ENCODE peak calls at places on chromosomes 12 and 14, in seven cellular contexts. One of them, this sample, is unnamed.

GRCh38 chr14:91377700-91378652 is 39.6 kb downstream of the CCDC88C start:
- DNase-seq in AG04450: no peak
- DNase-seq in endothelial cell: no peak
- DNase-seq in H4: no peak
- DNase-seq in stimulated activated CD8-positive, alpha-beta memory T cell treated with anti-CD3 and anti-CD28 coated beads, Interleukin-7, amount 100 ng/mL, for 24 hours: no peak
- DNase-seq in CD8-positive, alpha-beta T cell: no peak
- DNase-seq in NCI-H1105: no peak
- DNase-seq in this sample: no peak

GRCh38 chr12:93880853-93881522 is 203.8 kb downstream of the CRADD start:
- DNase-seq in AG04450: no peak
- DNase-seq in endothelial cell: no peak
- DNase-seq in H4: no peak
- DNase-seq in stimulated activated CD8-positive, alpha-beta memory T cell treated with anti-CD3 and anti-CD28 coated beads, Interleukin-7, amount 100 ng/mL, for 24 hours: no peak
- DNase-seq in CD8-positive, alpha-beta T cell: no peak
- DNase-seq in NCI-H1105: no peak
- DNase-seq in this sample: no peak

GRCh38 chr14:55512421-55512820 is 67.6 kb upstream of the KTN1 start:
- DNase-seq in AG04450: no peak
- DNase-seq in endothelial cell: no peak
- DNase-seq in H4: no peak
- DNase-seq in stimulated activated CD8-positive, alpha-beta memory T cell treated with anti-CD3 and anti-CD28 coated beads, Interleukin-7, amount 100 ng/mL, for 24 hours: no peak
- DNase-seq in CD8-positive, alpha-beta T cell: no peak
- DNase-seq in NCI-H1105: no peak
- DNase-seq in this sample: no peak

GRCh38 chr12:14252697-14253096 is 112.8 kb upstream of the ATF7IP start:
- DNase-seq in AG04450: no peak
- DNase-seq in endothelial cell: no peak
- DNase-seq in H4: no peak
- DNase-seq in stimulated activated CD8-positive, alpha-beta memory T cell treated with anti-CD3 and anti-CD28 coated beads, Interleukin-7, amount 100 ng/mL, for 24 hours: no peak
- DNase-seq in CD8-positive, alpha-beta T cell: no peak
- DNase-seq in NCI-H1105: no peak
- DNase-seq in this sample: no peak

GRCh38 chr14:95452176-95452889 is 64.1 kb downstream of the SYNE3 start:
- DNase-seq in AG04450: no peak
- DNase-seq in endothelial cell: peak; percentile 48
- DNase-seq in H4: no peak
- DNase-seq in stimulated activated CD8-positive, alpha-beta memory T cell treated with anti-CD3 and anti-CD28 coated beads, Interleukin-7, amount 100 ng/mL, for 24 hours: no peak
- DNase-seq in CD8-positive, alpha-beta T cell: no peak
- DNase-seq in NCI-H1105: no peak
- DNase-seq in this sample: no peak

GRCh38 chr12:52513736-52514135 is 6.5 kb downstream of the KRT5 start:
- DNase-seq in AG04450: no peak
- DNase-seq in endothelial cell: no peak
- DNase-seq in H4: no peak
- DNase-seq in stimulated activated CD8-positive, alpha-beta memory T cell treated with anti-CD3 and anti-CD28 coated beads, Interleukin-7, amount 100 ng/mL, for 24 hours: no peak
- DNase-seq in CD8-positive, alpha-beta T cell: no peak
- DNase-seq in NCI-H1105: no peak
- DNase-seq in this sample: no peak

GRCh38 chr12:53974084-53975018 is at the start of gene HOTAIR:
- DNase-seq in AG04450: no peak
- DNase-seq in endothelial cell: no peak
- DNase-seq in H4: peak; percentile 48
- DNase-seq in stimulated activated CD8-positive, alpha-beta memory T cell treated with anti-CD3 and anti-CD28 coated beads, Interleukin-7, amount 100 ng/mL, for 24 hours: no peak
- DNase-seq in CD8-positive, alpha-beta T cell: no peak
- DNase-seq in NCI-H1105: no peak
- DNase-seq in this sample: no peak

GRCh38 chr12:55922126-55922525 is 5.6 kb downstream of the PYM1 start:
- DNase-seq in AG04450: no peak
- DNase-seq in endothelial cell: no peak
- DNase-seq in H4: no peak
- DNase-seq in stimulated activated CD8-positive, alpha-beta memory T cell treated with anti-CD3 and anti-CD28 coated beads, Interleukin-7, amount 100 ng/mL, for 24 hours: no peak
- DNase-seq in CD8-positive, alpha-beta T cell: no peak
- DNase-seq in NCI-H1105: no peak
- DNase-seq in this sample: no peak

GRCh38 chr12:119180380-119181040 is 1.8 kb downstream of the HSPB8 start:
- DNase-seq in AG04450: no peak
- DNase-seq in endothelial cell: no peak
- DNase-seq in H4: peak; percentile 52
- DNase-seq in stimulated activated CD8-positive, alpha-beta memory T cell treated with anti-CD3 and anti-CD28 coated beads, Interleukin-7, amount 100 ng/mL, for 24 hours: no peak
- DNase-seq in CD8-positive, alpha-beta T cell: no peak
- DNase-seq in NCI-H1105: no peak
- DNase-seq in this sample: no peak

GRCh38 chr12:28998662-28999120 is 150.4 kb upstream of the FAR2 start:
- DNase-seq in AG04450: peak; percentile 1
- DNase-seq in endothelial cell: peak; percentile 33
- DNase-seq in H4: peak; percentile 10
- DNase-seq in stimulated activated CD8-positive, alpha-beta memory T cell treated with anti-CD3 and anti-CD28 coated beads, Interleukin-7, amount 100 ng/mL, for 24 hours: no peak
- DNase-seq in CD8-positive, alpha-beta T cell: no peak
- DNase-seq in NCI-H1105: no peak
- DNase-seq in this sample: no peak

GRCh38 chr14:72850360-72850759 is 43.5 kb downstream of the DPF3 start:
- DNase-seq in AG04450: no peak
- DNase-seq in endothelial cell: no peak
- DNase-seq in H4: no peak
- DNase-seq in stimulated activated CD8-positive, alpha-beta memory T cell treated with anti-CD3 and anti-CD28 coated beads, Interleukin-7, amount 100 ng/mL, for 24 hours: no peak
- DNase-seq in CD8-positive, alpha-beta T cell: no peak
- DNase-seq in NCI-H1105: no peak
- DNase-seq in this sample: no peak

GRCh38 chr14:75800792-75801191 is 139.7 kb downstream of the TTLL5 start:
- DNase-seq in AG04450: no peak
- DNase-seq in endothelial cell: no peak
- DNase-seq in H4: peak; percentile 9
- DNase-seq in stimulated activated CD8-positive, alpha-beta memory T cell treated with anti-CD3 and anti-CD28 coated beads, Interleukin-7, amount 100 ng/mL, for 24 hours: no peak
- DNase-seq in CD8-positive, alpha-beta T cell: no peak
- DNase-seq in NCI-H1105: no peak
- DNase-seq in this sample: no peak

GRCh38 chr12:95336387-95337067 is 118.9 kb downstream of the VEZT start:
- DNase-seq in AG04450: peak; percentile 70
- DNase-seq in endothelial cell: peak; percentile 72
- DNase-seq in H4: peak; percentile 62
- DNase-seq in stimulated activated CD8-positive, alpha-beta memory T cell treated with anti-CD3 and anti-CD28 coated beads, Interleukin-7, amount 100 ng/mL, for 24 hours: no peak
- DNase-seq in CD8-positive, alpha-beta T cell: no peak
- DNase-seq in NCI-H1105: peak; percentile 86
- DNase-seq in this sample: peak; percentile 89

GRCh38 chr14:100165376-100165775 is 5.9 kb upstream of the DEGS2 start:
- DNase-seq in AG04450: no peak
- DNase-seq in endothelial cell: no peak
- DNase-seq in H4: no peak
- DNase-seq in stimulated activated CD8-positive, alpha-beta memory T cell treated with anti-CD3 and anti-CD28 coated beads, Interleukin-7, amount 100 ng/mL, for 24 hours: no peak
- DNase-seq in CD8-positive, alpha-beta T cell: no peak
- DNase-seq in NCI-H1105: no peak
- DNase-seq in this sample: no peak

GRCh38 chr12:34306133-34306830 is 284.0 kb downstream of the ALG10 start:
- DNase-seq in AG04450: no peak
- DNase-seq in endothelial cell: no peak
- DNase-seq in H4: no peak
- DNase-seq in stimulated activated CD8-positive, alpha-beta memory T cell treated with anti-CD3 and anti-CD28 coated beads, Interleukin-7, amount 100 ng/mL, for 24 hours: no peak
- DNase-seq in CD8-positive, alpha-beta T cell: no peak
- DNase-seq in NCI-H1105: no peak
- DNase-seq in this sample: no peak

GRCh38 chr14:41037388-41037787 is 569.3 kb upstream of the LRFN5 start:
- DNase-seq in AG04450: no peak
- DNase-seq in endothelial cell: no peak
- DNase-seq in H4: no peak
- DNase-seq in stimulated activated CD8-positive, alpha-beta memory T cell treated with anti-CD3 and anti-CD28 coated beads, Interleukin-7, amount 100 ng/mL, for 24 hours: no peak
- DNase-seq in CD8-positive, alpha-beta T cell: no peak
- DNase-seq in NCI-H1105: no peak
- DNase-seq in this sample: no peak

GRCh38 chr12:53739285-53740129 is 12.3 kb upstream of the CALCOCO1 start:
- DNase-seq in AG04450: no peak
- DNase-seq in endothelial cell: no peak
- DNase-seq in H4: no peak
- DNase-seq in stimulated activated CD8-positive, alpha-beta memory T cell treated with anti-CD3 and anti-CD28 coated beads, Interleukin-7, amount 100 ng/mL, for 24 hours: no peak
- DNase-seq in CD8-positive, alpha-beta T cell: no peak
- DNase-seq in NCI-H1105: no peak
- DNase-seq in this sample: no peak

GRCh38 chr14:44961151-44961729 is 507 bp downstream of the KLHL28 start:
- DNase-seq in AG04450: peak; percentile 20
- DNase-seq in endothelial cell: peak; percentile 56
- DNase-seq in H4: peak; percentile 31
- DNase-seq in stimulated activated CD8-positive, alpha-beta memory T cell treated with anti-CD3 and anti-CD28 coated beads, Interleukin-7, amount 100 ng/mL, for 24 hours: no peak
- DNase-seq in CD8-positive, alpha-beta T cell: peak; percentile 26
- DNase-seq in NCI-H1105: peak; percentile 39
- DNase-seq in this sample: no peak

GRCh38 chr14:77315115-77315944 is 5.4 kb downstream of the POMT2 start:
- DNase-seq in AG04450: no peak
- DNase-seq in endothelial cell: no peak
- DNase-seq in H4: no peak
- DNase-seq in stimulated activated CD8-positive, alpha-beta memory T cell treated with anti-CD3 and anti-CD28 coated beads, Interleukin-7, amount 100 ng/mL, for 24 hours: no peak
- DNase-seq in CD8-positive, alpha-beta T cell: no peak
- DNase-seq in NCI-H1105: no peak
- DNase-seq in this sample: no peak

GRCh38 chr14:38290601-38291190 is 34.8 kb upstream of the CLEC14A start:
- DNase-seq in AG04450: peak; percentile 74
- DNase-seq in endothelial cell: no peak
- DNase-seq in H4: peak; percentile 74
- DNase-seq in stimulated activated CD8-positive, alpha-beta memory T cell treated with anti-CD3 and anti-CD28 coated beads, Interleukin-7, amount 100 ng/mL, for 24 hours: no peak
- DNase-seq in CD8-positive, alpha-beta T cell: no peak
- DNase-seq in NCI-H1105: no peak
- DNase-seq in this sample: no peak

GRCh38 chr12:121789233-121789781 is 4.2 kb downstream of the RHOF start:
- DNase-seq in AG04450: no peak
- DNase-seq in endothelial cell: no peak
- DNase-seq in H4: no peak
- DNase-seq in stimulated activated CD8-positive, alpha-beta memory T cell treated with anti-CD3 and anti-CD28 coated beads, Interleukin-7, amount 100 ng/mL, for 24 hours: no peak
- DNase-seq in CD8-positive, alpha-beta T cell: no peak
- DNase-seq in NCI-H1105: no peak
- DNase-seq in this sample: no peak

GRCh38 chr12:6764011-6764828 is 1.9 kb upstream of the PTMS start:
- DNase-seq in AG04450: peak; percentile 98
- DNase-seq in endothelial cell: peak; percentile 80
- DNase-seq in H4: peak; percentile 100
- DNase-seq in stimulated activated CD8-positive, alpha-beta memory T cell treated with anti-CD3 and anti-CD28 coated beads, Interleukin-7, amount 100 ng/mL, for 24 hours: no peak
- DNase-seq in CD8-positive, alpha-beta T cell: peak; percentile 17
- DNase-seq in NCI-H1105: peak; percentile 100
- DNase-seq in this sample: peak; percentile 99

GRCh38 chr14:104768437-104769323 is 15.7 kb downstream of the SIVA1 start:
- DNase-seq in AG04450: peak; percentile 38
- DNase-seq in endothelial cell: peak; percentile 99
- DNase-seq in H4: peak; percentile 72
- DNase-seq in stimulated activated CD8-positive, alpha-beta memory T cell treated with anti-CD3 and anti-CD28 coated beads, Interleukin-7, amount 100 ng/mL, for 24 hours: peak; percentile 87
- DNase-seq in CD8-positive, alpha-beta T cell: peak; percentile 80
- DNase-seq in NCI-H1105: peak; percentile 79
- DNase-seq in this sample: no peak

GRCh38 chr14:89855961-89856360 is 98.6 kb downstream of the EFCAB11 start:
- DNase-seq in AG04450: peak; percentile 43
- DNase-seq in endothelial cell: no peak
- DNase-seq in H4: peak; percentile 39
- DNase-seq in stimulated activated CD8-positive, alpha-beta memory T cell treated with anti-CD3 and anti-CD28 coated beads, Interleukin-7, amount 100 ng/mL, for 24 hours: no peak
- DNase-seq in CD8-positive, alpha-beta T cell: no peak
- DNase-seq in NCI-H1105: no peak
- DNase-seq in this sample: no peak

GRCh38 chr14:105283899-105284298 is 16.9 kb downstream of the BRF1 start:
- DNase-seq in AG04450: no peak
- DNase-seq in endothelial cell: peak; percentile 23
- DNase-seq in H4: no peak
- DNase-seq in stimulated activated CD8-positive, alpha-beta memory T cell treated with anti-CD3 and anti-CD28 coated beads, Interleukin-7, amount 100 ng/mL, for 24 hours: no peak
- DNase-seq in CD8-positive, alpha-beta T cell: no peak
- DNase-seq in NCI-H1105: no peak
- DNase-seq in this sample: no peak

GRCh38 chr12:98725481-98726247 is 80.6 kb downstream of the APAF1 start:
- DNase-seq in AG04450: peak; percentile 39
- DNase-seq in endothelial cell: peak; percentile 57
- DNase-seq in H4: peak; percentile 35
- DNase-seq in stimulated activated CD8-positive, alpha-beta memory T cell treated with anti-CD3 and anti-CD28 coated beads, Interleukin-7, amount 100 ng/mL, for 24 hours: no peak
- DNase-seq in CD8-positive, alpha-beta T cell: no peak
- DNase-seq in NCI-H1105: peak; percentile 39
- DNase-seq in this sample: no peak

GRCh38 chr12:121279507-121279915 is 17.0 kb downstream of the CAMKK2 start:
- DNase-seq in AG04450: no peak
- DNase-seq in endothelial cell: peak; percentile 34
- DNase-seq in H4: no peak
- DNase-seq in stimulated activated CD8-positive, alpha-beta memory T cell treated with anti-CD3 and anti-CD28 coated beads, Interleukin-7, amount 100 ng/mL, for 24 hours: no peak
- DNase-seq in CD8-positive, alpha-beta T cell: no peak
- DNase-seq in NCI-H1105: no peak
- DNase-seq in this sample: no peak

GRCh38 chr12:68587448-68587873 is 23.2 kb upstream of the RAP1B start:
- DNase-seq in AG04450: no peak
- DNase-seq in endothelial cell: no peak
- DNase-seq in H4: peak; percentile 15
- DNase-seq in stimulated activated CD8-positive, alpha-beta memory T cell treated with anti-CD3 and anti-CD28 coated beads, Interleukin-7, amount 100 ng/mL, for 24 hours: no peak
- DNase-seq in CD8-positive, alpha-beta T cell: no peak
- DNase-seq in NCI-H1105: no peak
- DNase-seq in this sample: no peak

GRCh38 chr14:69086537-69086936 is 66.4 kb downstream of the DCAF5 start:
- DNase-seq in AG04450: no peak
- DNase-seq in endothelial cell: no peak
- DNase-seq in H4: no peak
- DNase-seq in stimulated activated CD8-positive, alpha-beta memory T cell treated with anti-CD3 and anti-CD28 coated beads, Interleukin-7, amount 100 ng/mL, for 24 hours: no peak
- DNase-seq in CD8-positive, alpha-beta T cell: no peak
- DNase-seq in NCI-H1105: no peak
- DNase-seq in this sample: no peak

GRCh38 chr12:48827026-48827425 is 8.7 kb downstream of the CACNB3 start:
- DNase-seq in AG04450: no peak
- DNase-seq in endothelial cell: no peak
- DNase-seq in H4: no peak
- DNase-seq in stimulated activated CD8-positive, alpha-beta memory T cell treated with anti-CD3 and anti-CD28 coated beads, Interleukin-7, amount 100 ng/mL, for 24 hours: no peak
- DNase-seq in CD8-positive, alpha-beta T cell: no peak
- DNase-seq in NCI-H1105: no peak
- DNase-seq in this sample: no peak

GRCh38 chr12:31219521-31219920 is 106.4 kb downstream of the SINHCAF start:
- DNase-seq in AG04450: no peak
- DNase-seq in endothelial cell: no peak
- DNase-seq in H4: no peak
- DNase-seq in stimulated activated CD8-positive, alpha-beta memory T cell treated with anti-CD3 and anti-CD28 coated beads, Interleukin-7, amount 100 ng/mL, for 24 hours: no peak
- DNase-seq in CD8-positive, alpha-beta T cell: no peak
- DNase-seq in NCI-H1105: no peak
- DNase-seq in this sample: no peak

GRCh38 chr12:27385756-27386155 is 53.1 kb downstream of the BMAL2 start:
- DNase-seq in AG04450: no peak
- DNase-seq in endothelial cell: no peak
- DNase-seq in H4: no peak
- DNase-seq in stimulated activated CD8-positive, alpha-beta memory T cell treated with anti-CD3 and anti-CD28 coated beads, Interleukin-7, amount 100 ng/mL, for 24 hours: no peak
- DNase-seq in CD8-positive, alpha-beta T cell: no peak
- DNase-seq in NCI-H1105: no peak
- DNase-seq in this sample: no peak

GRCh38 chr12:89962648-89963047 is 254.0 kb upstream of the ATP2B1 start:
- DNase-seq in AG04450: no peak
- DNase-seq in endothelial cell: no peak
- DNase-seq in H4: no peak
- DNase-seq in stimulated activated CD8-positive, alpha-beta memory T cell treated with anti-CD3 and anti-CD28 coated beads, Interleukin-7, amount 100 ng/mL, for 24 hours: no peak
- DNase-seq in CD8-positive, alpha-beta T cell: no peak
- DNase-seq in NCI-H1105: no peak
- DNase-seq in this sample: peak; percentile 87

GRCh38 chr12:89752331-89752730 is 43.7 kb upstream of the ATP2B1 start:
- DNase-seq in AG04450: no peak
- DNase-seq in endothelial cell: no peak
- DNase-seq in H4: no peak
- DNase-seq in stimulated activated CD8-positive, alpha-beta memory T cell treated with anti-CD3 and anti-CD28 coated beads, Interleukin-7, amount 100 ng/mL, for 24 hours: no peak
- DNase-seq in CD8-positive, alpha-beta T cell: no peak
- DNase-seq in NCI-H1105: no peak
- DNase-seq in this sample: no peak